ENCODE peak calls at places on chromosome 5, in six cellular contexts. K is HFF-Myc, W is left kidney, X is Daoy, D is substantia nigra, T is body of pancreas. C is an unnamed sample.

GRCh38 chr5:141412853-141413539 is at the start of gene PCDHGA10:
- DNase-seq in D (no peak), K (no peak), X (peak; percentile 30), W (peak; percentile 66), T (peak; percentile 40), C (peak; percentile 45)

GRCh38 chr5:154732212-154732611 is 23.0 kb upstream of the LARP1 start:
- DNase-seq in D (no peak), T (no peak), K (no peak), W (no peak), X (no peak), C (no peak)

GRCh38 chr5:39476466-39477215 is 51.9 kb upstream of the DAB2 start:
- DNase-seq in X (no peak), W (no peak), K (peak; percentile 46), T (no peak), D (no peak), C (no peak)

GRCh38 chr5:140554454-140554853 is 2.8 kb downstream of the SRA1 start:
- DNase-seq in T (no peak), K (no peak), D (no peak), W (no peak), X (no peak), C (no peak)

GRCh38 chr5:132460835-132461230 is 29.7 kb downstream of the IRF1 start:
- DNase-seq in W (no peak), T (no peak), X (no peak), D (no peak), K (no peak), C (no peak)

GRCh38 chr5:158451203-158451982 is 592.4 kb upstream of the CLINT1 start:
- DNase-seq in T (peak; percentile 22), D (no peak), X (peak; percentile 78), W (peak; percentile 75), K (no peak), C (no peak)

GRCh38 chr5:93188876-93189485 is 392.0 kb downstream of the NR2F1-AS1 start:
- DNase-seq in D (no peak), X (no peak), W (no peak), K (no peak), T (no peak), C (no peak)

GRCh38 chr5:106956901-106957300 is 713.8 kb downstream of the EFNA5 start:
- DNase-seq in D (no peak), W (no peak), K (no peak), X (no peak), T (no peak), C (no peak)

GRCh38 chr5:68406767-68407232 is 191.2 kb downstream of the PIK3R1 start:
- DNase-seq in T (no peak), X (no peak), K (no peak), D (no peak), W (peak; percentile 22), C (no peak)

GRCh38 chr5:88833371-88834107 is 49.4 kb downstream of the MEF2C start:
- DNase-seq in T (peak; percentile 55), D (no peak), W (peak; percentile 47), X (peak; percentile 67), K (no peak), C (no peak)

GRCh38 chr5:112684737-112685136 is 52.9 kb upstream of the APC start:
- DNase-seq in W (no peak), K (no peak), T (no peak), X (no peak), D (no peak), C (no peak)

GRCh38 chr5:31186672-31187267 is 6.7 kb upstream of the CDH6 start:
- DNase-seq in K (peak; percentile 15), T (no peak), X (peak; percentile 13), D (no peak), W (peak; percentile 78), C (no peak)

GRCh38 chr5:180135128-180135955 is 63.8 kb upstream of the RNF130 start:
- DNase-seq in W (no peak), D (no peak), K (peak; percentile 25), T (peak; percentile 39), X (peak; percentile 97), C (no peak)

GRCh38 chr5:134411546-134412266 is at the start of gene CDKN2AIPNL:
- DNase-seq in D (peak; percentile 75), W (peak; percentile 97), T (peak; percentile 91), K (peak; percentile 40), X (peak; percentile 95), C (peak; percentile 82)

GRCh38 chr5:78530342-78531096 is 118.1 kb downstream of the LHFPL2 start:
- DNase-seq in X (peak; percentile 93), T (peak; percentile 70), D (no peak), W (no peak), K (no peak), C (no peak)

GRCh38 chr5:67809589-67809988 is 406.0 kb upstream of the PIK3R1 start:
- DNase-seq in X (peak; percentile 27), T (no peak), K (no peak), W (peak; percentile 32), D (no peak), C (no peak)

GRCh38 chr5:175493726-175494125 is 15.4 kb downstream of the SFXN1 start:
- DNase-seq in X (no peak), T (no peak), W (no peak), K (no peak), D (no peak), C (no peak)

GRCh38 chr5:172556262-172556661 is 84.8 kb upstream of the NEURL1B start:
- DNase-seq in T (no peak), D (no peak), X (peak; percentile 23), W (no peak), K (no peak), C (no peak)

GRCh38 chr5:17190242-17190778 is 27.1 kb upstream of the BASP1 start:
- DNase-seq in D (no peak), W (peak; percentile 79), X (peak; percentile 50), T (peak; percentile 55), K (no peak), C (no peak)

GRCh38 chr5:57650360-57651069 is 167.9 kb upstream of the ACTBL2 start:
- DNase-seq in W (peak; percentile 57), T (peak; percentile 62), D (no peak), X (peak; percentile 54), K (peak; percentile 39), C (no peak)

GRCh38 chr5:151347364-151347763 is at the start of gene SLC36A2:
- DNase-seq in T (no peak), W (no peak), X (peak; percentile 14), K (no peak), D (no peak), C (no peak)

GRCh38 chr5:142219146-142219545 is 105.7 kb downstream of the SPRY4 start:
- DNase-seq in K (no peak), D (no peak), T (no peak), X (no peak), W (no peak), C (no peak)

GRCh38 chr5:7419846-7420245 is 23.9 kb downstream of the ADCY2 start:
- DNase-seq in K (no peak), W (no peak), X (no peak), T (no peak), D (no peak), C (no peak)

GRCh38 chr5:119330367-119331183 is 25.2 kb upstream of the TNFAIP8 start:
- DNase-seq in X (no peak), D (no peak), K (no peak), W (no peak), T (no peak), C (no peak)

GRCh38 chr5:124692324-124692723 is 54.1 kb downstream of the ZNF608 start:
- DNase-seq in W (no peak), T (no peak), D (no peak), X (no peak), K (no peak), C (no peak)